ENCODE peak calls at places on chromosomes 3 and 15, in ten cellular contexts. One of them, this sample, is unnamed.

GRCh38 chr3:59245879-59246501 is 196.2 kb upstream of the CFAP20DC start:
- DNase-seq in IMR-90: peak; percentile 91
- DNase-seq in sigmoid colon: no peak
- DNase-seq in HFFc6: no peak
- DNase-seq in PC-3: peak; percentile 82
- DNase-seq in progenitor cell of endocrine pancreas: no peak
- DNase-seq in cardiac muscle cell: no peak
- DNase-seq in WTC11: no peak
- DNase-seq in GM23338: no peak
- DNase-seq in lung: no peak
- DNase-seq in this sample: no peak

GRCh38 chr3:51712963-51713362 is 6.1 kb downstream of the GRM2 start:
- DNase-seq in cardiac muscle cell: no peak
- DNase-seq in sigmoid colon: no peak
- DNase-seq in PC-3: no peak
- DNase-seq in GM23338: no peak
- DNase-seq in progenitor cell of endocrine pancreas: no peak
- DNase-seq in HFFc6: no peak
- DNase-seq in lung: no peak
- DNase-seq in IMR-90: no peak
- DNase-seq in WTC11: peak; percentile 2
- DNase-seq in this sample: no peak

GRCh38 chr3:56593455-56594158 is 36.6 kb downstream of the CCDC66 start:
- DNase-seq in PC-3: peak; percentile 13
- DNase-seq in IMR-90: no peak
- DNase-seq in progenitor cell of endocrine pancreas: no peak
- DNase-seq in sigmoid colon: no peak
- DNase-seq in HFFc6: no peak
- DNase-seq in cardiac muscle cell: no peak
- DNase-seq in WTC11: no peak
- DNase-seq in GM23338: no peak
- DNase-seq in lung: no peak
- DNase-seq in this sample: no peak

GRCh38 chr3:145623349-145623748 is 537.6 kb downstream of the PLOD2 start:
- DNase-seq in IMR-90: no peak
- DNase-seq in cardiac muscle cell: no peak
- DNase-seq in lung: no peak
- DNase-seq in PC-3: peak; percentile 30
- DNase-seq in GM23338: no peak
- DNase-seq in progenitor cell of endocrine pancreas: no peak
- DNase-seq in sigmoid colon: no peak
- DNase-seq in HFFc6: no peak
- DNase-seq in WTC11: no peak
- DNase-seq in this sample: no peak

GRCh38 chr15:52731732-52732470 is 52.7 kb upstream of the ATOSA start:
- DNase-seq in GM23338: no peak
- DNase-seq in cardiac muscle cell: no peak
- DNase-seq in PC-3: no peak
- DNase-seq in HFFc6: no peak
- DNase-seq in WTC11: no peak
- DNase-seq in sigmoid colon: no peak
- DNase-seq in progenitor cell of endocrine pancreas: no peak
- DNase-seq in IMR-90: no peak
- DNase-seq in lung: no peak
- DNase-seq in this sample: no peak

GRCh38 chr3:9217784-9218513 is 31.5 kb downstream of the SRGAP3 start:
- DNase-seq in GM23338: no peak
- DNase-seq in lung: no peak
- DNase-seq in IMR-90: no peak
- DNase-seq in cardiac muscle cell: no peak
- DNase-seq in sigmoid colon: no peak
- DNase-seq in HFFc6: no peak
- DNase-seq in WTC11: no peak
- DNase-seq in progenitor cell of endocrine pancreas: no peak
- DNase-seq in PC-3: no peak
- DNase-seq in this sample: no peak

GRCh38 chr15:82580713-82581112 is 40.5 kb upstream of the RPS17 start:
- DNase-seq in lung: no peak
- DNase-seq in WTC11: no peak
- DNase-seq in progenitor cell of endocrine pancreas: no peak
- DNase-seq in PC-3: no peak
- DNase-seq in cardiac muscle cell: no peak
- DNase-seq in HFFc6: no peak
- DNase-seq in GM23338: no peak
- DNase-seq in IMR-90: no peak
- DNase-seq in sigmoid colon: no peak
- DNase-seq in this sample: no peak

GRCh38 chr15:65089206-65089824 is 12.8 kb downstream of the KBTBD13 start:
- DNase-seq in sigmoid colon: peak; percentile 71
- DNase-seq in IMR-90: peak; percentile 68
- DNase-seq in cardiac muscle cell: peak; percentile 38
- DNase-seq in WTC11: no peak
- DNase-seq in GM23338: no peak
- DNase-seq in progenitor cell of endocrine pancreas: no peak
- DNase-seq in lung: peak; percentile 62
- DNase-seq in PC-3: no peak
- DNase-seq in HFFc6: no peak
- DNase-seq in this sample: no peak

GRCh38 chr15:20346082-20346805 is 195.4 kb downstream of the GOLGA6L6 start:
- DNase-seq in PC-3: no peak
- DNase-seq in lung: peak; percentile 29
- DNase-seq in sigmoid colon: peak; percentile 65
- DNase-seq in progenitor cell of endocrine pancreas: peak; percentile 19
- DNase-seq in GM23338: no peak
- DNase-seq in WTC11: peak; percentile 7
- DNase-seq in cardiac muscle cell: no peak
- DNase-seq in HFFc6: no peak
- DNase-seq in IMR-90: no peak
- DNase-seq in this sample: peak; percentile 98

GRCh38 chr15:90059208-90059985 is 42.9 kb downstream of the IDH2 start:
- DNase-seq in IMR-90: no peak
- DNase-seq in HFFc6: no peak
- DNase-seq in cardiac muscle cell: no peak
- DNase-seq in PC-3: no peak
- DNase-seq in progenitor cell of endocrine pancreas: no peak
- DNase-seq in sigmoid colon: peak; percentile 82
- DNase-seq in WTC11: peak; percentile 59
- DNase-seq in lung: peak; percentile 84
- DNase-seq in GM23338: peak; percentile 66
- DNase-seq in this sample: no peak

GRCh38 chr3:33030802-33031201 is 66.1 kb downstream of the GLB1 start:
- DNase-seq in cardiac muscle cell: no peak
- DNase-seq in progenitor cell of endocrine pancreas: no peak
- DNase-seq in HFFc6: no peak
- DNase-seq in sigmoid colon: no peak
- DNase-seq in IMR-90: no peak
- DNase-seq in GM23338: peak; percentile 44
- DNase-seq in lung: no peak
- DNase-seq in WTC11: no peak
- DNase-seq in PC-3: no peak
- DNase-seq in this sample: no peak

GRCh38 chr15:62219799-62220198 is 54.7 kb upstream of the C2CD4B start:
- DNase-seq in sigmoid colon: no peak
- DNase-seq in WTC11: no peak
- DNase-seq in GM23338: no peak
- DNase-seq in PC-3: no peak
- DNase-seq in IMR-90: no peak
- DNase-seq in cardiac muscle cell: no peak
- DNase-seq in HFFc6: no peak
- DNase-seq in progenitor cell of endocrine pancreas: no peak
- DNase-seq in lung: no peak
- DNase-seq in this sample: no peak

GRCh38 chr15:75114796-75115195 is 86.9 kb upstream of the C15orf39 start:
- DNase-seq in IMR-90: no peak
- DNase-seq in WTC11: no peak
- DNase-seq in HFFc6: no peak
- DNase-seq in progenitor cell of endocrine pancreas: no peak
- DNase-seq in PC-3: no peak
- DNase-seq in GM23338: no peak
- DNase-seq in lung: no peak
- DNase-seq in sigmoid colon: no peak
- DNase-seq in cardiac muscle cell: no peak
- DNase-seq in this sample: peak; percentile 37

GRCh38 chr3:45885979-45886711 is at the start of gene CCR9:
- DNase-seq in GM23338: peak; percentile 18
- DNase-seq in WTC11: no peak
- DNase-seq in lung: no peak
- DNase-seq in PC-3: no peak
- DNase-seq in progenitor cell of endocrine pancreas: no peak
- DNase-seq in IMR-90: no peak
- DNase-seq in sigmoid colon: no peak
- DNase-seq in HFFc6: no peak
- DNase-seq in cardiac muscle cell: no peak
- DNase-seq in this sample: no peak

GRCh38 chr15:81950841-81951414 is 94.9 kb downstream of the MEX3B start:
- DNase-seq in WTC11: no peak
- DNase-seq in cardiac muscle cell: peak; percentile 6
- DNase-seq in lung: no peak
- DNase-seq in PC-3: no peak
- DNase-seq in GM23338: peak; percentile 21
- DNase-seq in sigmoid colon: no peak
- DNase-seq in IMR-90: peak; percentile 75
- DNase-seq in HFFc6: peak; percentile 16
- DNase-seq in progenitor cell of endocrine pancreas: no peak
- DNase-seq in this sample: no peak

GRCh38 chr3:171977860-171978259 is 61.5 kb upstream of the FNDC3B start:
- DNase-seq in IMR-90: no peak
- DNase-seq in HFFc6: no peak
- DNase-seq in WTC11: no peak
- DNase-seq in PC-3: no peak
- DNase-seq in progenitor cell of endocrine pancreas: no peak
- DNase-seq in lung: no peak
- DNase-seq in GM23338: no peak
- DNase-seq in sigmoid colon: no peak
- DNase-seq in cardiac muscle cell: no peak
- DNase-seq in this sample: no peak

GRCh38 chr3:185646382-185647133 is 60.5 kb downstream of the SENP2 start:
- DNase-seq in progenitor cell of endocrine pancreas: no peak
- DNase-seq in sigmoid colon: peak; percentile 24
- DNase-seq in GM23338: peak; percentile 39
- DNase-seq in PC-3: no peak
- DNase-seq in WTC11: no peak
- DNase-seq in HFFc6: no peak
- DNase-seq in lung: no peak
- DNase-seq in IMR-90: no peak
- DNase-seq in cardiac muscle cell: no peak
- DNase-seq in this sample: no peak

GRCh38 chr3:123369085-123369484 is 79.8 kb downstream of the ADCY5 start:
- DNase-seq in PC-3: no peak
- DNase-seq in sigmoid colon: peak; percentile 18
- DNase-seq in HFFc6: no peak
- DNase-seq in progenitor cell of endocrine pancreas: no peak
- DNase-seq in WTC11: no peak
- DNase-seq in cardiac muscle cell: no peak
- DNase-seq in GM23338: no peak
- DNase-seq in lung: no peak
- DNase-seq in IMR-90: no peak
- DNase-seq in this sample: no peak

GRCh38 chr3:179000144-179000543 is 71.5 kb downstream of the ZMAT3 start:
- DNase-seq in IMR-90: peak; percentile 37
- DNase-seq in lung: no peak
- DNase-seq in cardiac muscle cell: no peak
- DNase-seq in HFFc6: peak; percentile 36
- DNase-seq in sigmoid colon: no peak
- DNase-seq in progenitor cell of endocrine pancreas: no peak
- DNase-seq in WTC11: no peak
- DNase-seq in GM23338: no peak
- DNase-seq in PC-3: peak; percentile 54
- DNase-seq in this sample: no peak
- TF ChIP-seq CTCF in IMR-90: no peak
- TF ChIP-seq CTCF in lung: no peak
- TF ChIP-seq CTCF in cardiac muscle cell: no peak
- TF ChIP-seq CTCF in HFFc6: no peak
- TF ChIP-seq CTCF in sigmoid colon: no peak
- TF ChIP-seq CTCF in progenitor cell of endocrine pancreas: no peak
- TF ChIP-seq CTCF in WTC11: no peak
- TF ChIP-seq CTCF in GM23338: no peak
- TF ChIP-seq CTCF in PC-3: no peak
- TF ChIP-seq CTCF in this sample: no peak

GRCh38 chr3:170419301-170420087 is 826 bp downstream of the CLDN11 start:
- DNase-seq in HFFc6: no peak
- DNase-seq in WTC11: peak; percentile 64
- DNase-seq in progenitor cell of endocrine pancreas: no peak
- DNase-seq in PC-3: no peak
- DNase-seq in sigmoid colon: peak; percentile 65
- DNase-seq in IMR-90: peak; percentile 41
- DNase-seq in GM23338: peak; percentile 74
- DNase-seq in cardiac muscle cell: peak; percentile 35
- DNase-seq in lung: no peak
- DNase-seq in this sample: no peak
- TF ChIP-seq CTCF in HFFc6: no peak
- TF ChIP-seq CTCF in WTC11: no peak
- TF ChIP-seq CTCF in progenitor cell of endocrine pancreas: peak; percentile 3
- TF ChIP-seq CTCF in PC-3: no peak
- TF ChIP-seq CTCF in sigmoid colon: no peak
- TF ChIP-seq CTCF in IMR-90: peak; percentile 2
- TF ChIP-seq CTCF in GM23338: no peak
- TF ChIP-seq CTCF in cardiac muscle cell: no peak
- TF ChIP-seq CTCF in lung: no peak
- TF ChIP-seq CTCF in this sample: no peak

DNA sequence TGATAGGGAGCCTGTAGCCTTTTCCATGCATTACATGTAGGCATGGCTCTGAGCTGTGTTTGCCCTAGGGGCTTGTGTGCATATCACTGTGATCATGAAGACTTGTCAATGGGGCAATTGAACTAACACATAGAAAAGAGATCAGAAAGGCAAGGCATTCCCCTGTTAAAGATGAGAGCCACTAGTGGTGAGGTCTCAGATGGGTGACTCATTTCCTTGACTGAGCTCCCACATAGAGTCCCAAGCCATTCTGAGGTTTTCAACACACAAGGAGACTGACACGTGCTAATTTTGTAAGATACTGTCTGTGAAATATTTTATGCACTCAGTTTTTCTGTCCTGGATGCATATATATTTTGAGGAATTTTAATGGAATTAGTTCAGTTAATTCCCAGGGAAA is 53.8 kb downstream of the SAMMSON start:
- DNase-seq in WTC11: no peak
- DNase-seq in GM23338: no peak
- DNase-seq in cardiac muscle cell: no peak
- DNase-seq in HFFc6: no peak
- DNase-seq in progenitor cell of endocrine pancreas: no peak
- DNase-seq in PC-3: peak; percentile 5
- DNase-seq in lung: no peak
- DNase-seq in IMR-90: no peak
- DNase-seq in sigmoid colon: no peak
- DNase-seq in this sample: no peak
- TF ChIP-seq CTCF in WTC11: no peak
- TF ChIP-seq CTCF in GM23338: no peak
- TF ChIP-seq CTCF in cardiac muscle cell: no peak
- TF ChIP-seq CTCF in HFFc6: no peak
- TF ChIP-seq CTCF in progenitor cell of endocrine pancreas: no peak
- TF ChIP-seq CTCF in PC-3: no peak
- TF ChIP-seq CTCF in lung: no peak
- TF ChIP-seq CTCF in IMR-90: no peak
- TF ChIP-seq CTCF in sigmoid colon: no peak
- TF ChIP-seq CTCF in this sample: no peak

DNA sequence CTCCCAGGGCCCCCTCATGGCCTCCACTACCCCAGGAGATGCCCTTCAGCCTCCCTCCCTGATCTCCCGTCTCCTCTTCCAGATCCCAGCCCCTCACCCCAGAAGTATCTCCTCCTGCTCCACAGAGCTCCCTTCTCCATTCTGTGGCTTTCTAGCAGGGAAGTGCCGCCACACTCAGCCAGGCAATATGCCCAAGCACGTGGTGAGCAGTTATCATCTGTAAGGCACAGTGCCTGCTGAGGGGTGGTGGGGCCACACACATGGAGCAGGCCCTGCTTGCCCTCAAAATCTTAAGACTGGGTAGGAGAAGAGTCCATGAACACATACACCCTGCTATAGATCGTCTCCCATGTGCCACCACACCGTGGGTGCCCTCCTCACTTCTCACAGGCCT is 2.4 kb upstream of the PHGR1 start:
- DNase-seq in PC-3: no peak
- DNase-seq in WTC11: no peak
- DNase-seq in progenitor cell of endocrine pancreas: no peak
- DNase-seq in cardiac muscle cell: no peak
- DNase-seq in HFFc6: no peak
- DNase-seq in lung: no peak
- DNase-seq in sigmoid colon: no peak
- DNase-seq in IMR-90: no peak
- DNase-seq in GM23338: no peak
- DNase-seq in this sample: no peak
- TF ChIP-seq CTCF in PC-3: no peak
- TF ChIP-seq CTCF in WTC11: no peak
- TF ChIP-seq CTCF in progenitor cell of endocrine pancreas: no peak
- TF ChIP-seq CTCF in cardiac muscle cell: no peak
- TF ChIP-seq CTCF in HFFc6: no peak
- TF ChIP-seq CTCF in lung: no peak
- TF ChIP-seq CTCF in sigmoid colon: no peak
- TF ChIP-seq CTCF in IMR-90: no peak
- TF ChIP-seq CTCF in GM23338: no peak
- TF ChIP-seq CTCF in this sample: no peak